ENCODE peak calls at places on chromosomes 5 and 9, in nine cellular contexts. T is activated T-helper 1 cell treated with anti-CD3 and anti-CD28 coated beads, Interleukin-12 subunit alpha, Interleukin-12 subunit beta, Interleukin-2, Interleukin-4 antibody, amounts not matched to agents 30 ng/mL and 10 ng/mL and 1 ng/mL, durations not matched to agents 14 hours and 24 hours and 36 hours; O is HEK293T; D is astrocyte of the spinal cord; Y is fibroblast of mammary gland; X is KG1; J is lung microvascular endothelial cell; K is stimulated activated effector memory CD8-positive, alpha-beta T cell treated with anti-CD3 and anti-CD28 coated beads, Interleukin-12 subunit alpha, Interleukin-12 subunit beta, amount 100 ng/mL, for 72 hours; U is ureter. G is an unnamed sample.

GRCh38 chr9:122131401-122131921 is 28.1 kb downstream of the NDUFA8 start:
- DNase-seq in T (no peak), O (no peak), D (no peak), Y (no peak), X (no peak), J (peak), K (no peak), U (no peak), G (no peak)

GRCh38 chr5:92758552-92758951 is 822.5 kb downstream of the NR2F1-AS1 start:
- DNase-seq in T (no peak), O (no peak), D (peak), Y (peak), X (no peak), J (no peak), K (no peak), U (no peak), G (no peak)

GRCh38 chr5:119022017-119022745 is 33.8 kb upstream of the DTWD2 start:
- DNase-seq in T (no peak), O (peak), D (peak), Y (peak), X (no peak), J (peak), K (no peak), U (no peak), G (no peak)

GRCh38 chr5:164048527-164048926 is 543.1 kb downstream of the MAT2B start:
- DNase-seq in T (no peak), O (no peak), D (peak), Y (peak), X (no peak), J (peak), K (no peak), U (no peak), G (no peak)

GRCh38 chr5:68555891-68556689 is 340.5 kb downstream of the PIK3R1 start:
- DNase-seq in T (no peak), O (no peak), D (no peak), Y (peak), X (no peak), J (no peak), K (no peak), U (no peak), G (no peak)

GRCh38 chr9:113011911-113012381 is at the start of gene ZNF883:
- DNase-seq in T (no peak), O (peak), D (peak), Y (peak), X (no peak), J (peak), K (no peak), U (peak), G (no peak)

GRCh38 chr9:18605763-18606162 is 131.8 kb downstream of the ADAMTSL1 start:
- DNase-seq in T (no peak), O (no peak), D (peak), Y (peak), X (no peak), J (peak), K (no peak), U (no peak), G (no peak)

GRCh38 chr9:5500441-5501235 is 9.7 kb upstream of the PDCD1LG2 start:
- DNase-seq in T (no peak), O (no peak), D (peak), Y (peak), X (peak), J (peak), K (no peak), U (peak), G (no peak)

GRCh38 chr9:122477826-122478225 is at the start of gene OR1J1:
- DNase-seq in T (no peak), O (no peak), D (no peak), Y (no peak), X (no peak), J (no peak), K (no peak), U (no peak), G (no peak)

GRCh38 chr9:27408523-27408922 is 111.6 kb upstream of the EQTN start:
- DNase-seq in T (no peak), O (no peak), D (no peak), Y (no peak), X (no peak), J (peak), K (no peak), U (no peak), G (no peak)

GRCh38 chr5:144036476-144036875 is 134.0 kb downstream of the YIPF5 start:
- DNase-seq in T (no peak), O (no peak), D (no peak), Y (peak), X (no peak), J (no peak), K (no peak), U (no peak), G (no peak)

GRCh38 chr5:8081179-8081578 is 212.2 kb downstream of the MTRR start:
- DNase-seq in T (no peak), O (no peak), D (no peak), Y (no peak), X (no peak), J (no peak), K (no peak), U (no peak), G (no peak)

GRCh38 chr9:73265876-73266275 is 114.2 kb downstream of the ANXA1 start:
- DNase-seq in T (no peak), O (no peak), D (no peak), Y (no peak), X (no peak), J (no peak), K (no peak), U (no peak), G (no peak)

GRCh38 chr5:110738812-110739651 is at the start of gene SLC25A46:
- DNase-seq in T (peak), O (peak), D (peak), Y (peak), X (peak), J (peak), K (peak), U (peak), G (peak)

GRCh38 chr5:121121786-121122185 is 657.7 kb downstream of the PRR16 start:
- DNase-seq in T (no peak), O (no peak), D (no peak), Y (no peak), X (no peak), J (peak), K (no peak), U (no peak), G (no peak)

GRCh38 chr5:38816083-38817030 is 29.5 kb upstream of the OSMR start:
- DNase-seq in T (no peak), O (no peak), D (no peak), Y (no peak), X (no peak), J (no peak), K (no peak), U (no peak), G (no peak)

GRCh38 chr5:14017904-14018303 is 73.4 kb upstream of the DNAH5 start:
- DNase-seq in T (no peak), O (no peak), D (no peak), Y (no peak), X (no peak), J (no peak), K (no peak), U (no peak), G (no peak)

GRCh38 chr9:89497181-89497963 is 541 bp downstream of the SEMA4D start:
- DNase-seq in T (no peak), O (peak), D (no peak), Y (no peak), X (no peak), J (no peak), K (peak), U (no peak), G (peak)

GRCh38 chr5:158991391-158991790 is 108.3 kb downstream of the EBF1 start:
- DNase-seq in T (no peak), O (no peak), D (no peak), Y (peak), X (no peak), J (no peak), K (no peak), U (no peak), G (no peak)

GRCh38 chr9:121217609-121218292 is 16.1 kb upstream of the RAB14 start:
- DNase-seq in T (no peak), O (no peak), D (peak), Y (peak), X (no peak), J (no peak), K (no peak), U (no peak), G (peak)

GRCh38 chr5:41097642-41098041 is 26.5 kb upstream of the MROH2B start:
- DNase-seq in T (no peak), O (no peak), D (no peak), Y (no peak), X (no peak), J (no peak), K (no peak), U (no peak), G (no peak)

GRCh38 chr5:6732634-6733410 is 19.6 kb downstream of the TENT4A start:
- DNase-seq in T (no peak), O (no peak), D (peak), Y (peak), X (no peak), J (peak), K (no peak), U (no peak), G (no peak)

GRCh38 chr9:16542290-16542689 is 328.2 kb downstream of the BNC2 start:
- DNase-seq in T (no peak), O (no peak), D (no peak), Y (no peak), X (no peak), J (peak), K (no peak), U (no peak), G (no peak)

GRCh38 chr5:72387985-72388384 is 67.8 kb downstream of the PTCD2 start:
- DNase-seq in T (no peak), O (no peak), D (peak), Y (peak), X (no peak), J (peak), K (no peak), U (no peak), G (no peak)